ENCODE peak calls at places on chromosomes 7 and 10, in six cellular contexts. H, T, F, V, P and K are unnamed samples.

GRCh38 chr10:78388331-78389050 is 354.8 kb downstream of the RPS24 start:
- DNase-seq in H (no peak), P (no peak), F (no peak), V (no peak), T (no peak), K (no peak)

GRCh38 chr10:99870051-99870730 is 87.8 kb downstream of the ABCC2 start:
- DNase-seq in P (no peak), F (no peak), H (no peak), T (no peak), V (peak; percentile 60), K (no peak)

GRCh38 chr7:55877308-55877707 is 9.9 kb upstream of the ZNF713 start:
- DNase-seq in F (no peak), P (no peak), T (no peak), V (no peak), H (no peak), K (no peak)

GRCh38 chr10:59284111-59284975 is 78.0 kb downstream of the FAM13C start:
- DNase-seq in F (no peak), T (no peak), V (no peak), P (no peak), H (no peak), K (no peak)

GRCh38 chr10:92757066-92757716 is 67.4 kb downstream of the HHEX start:
- DNase-seq in T (peak; percentile 77), V (peak; percentile 17), F (peak; percentile 22), P (peak; percentile 80), H (peak; percentile 80), K (peak; percentile 86)

GRCh38 chr7:142873871-142874270 is 11.7 kb downstream of the TRPV6 start:
- DNase-seq in H (no peak), T (no peak), V (no peak), P (no peak), F (no peak), K (no peak)

GRCh38 chr7:106415433-106415832 is 130.7 kb upstream of the NAMPT start:
- DNase-seq in T (no peak), F (no peak), P (no peak), H (no peak), V (no peak), K (no peak)

GRCh38 chr10:28282341-28282740 is 20.5 kb downstream of the MPP7 start:
- DNase-seq in T (peak; percentile 68), V (no peak), F (no peak), H (no peak), P (no peak), K (no peak)

GRCh38 chr10:80511984-80512634 is 25.6 kb upstream of the SH2D4B start:
- DNase-seq in T (peak; percentile 21), P (no peak), V (no peak), F (no peak), H (no peak), K (no peak)

GRCh38 chr10:29461042-29461441 is 172.2 kb downstream of the LYZL1 start:
- DNase-seq in F (no peak), P (no peak), T (no peak), H (no peak), V (no peak), K (no peak)

GRCh38 chr7:116525913-116526857 is 1.3 kb downstream of the CAV1 start:
- DNase-seq in P (peak; percentile 57), V (peak; percentile 72), H (no peak), T (peak; percentile 81), F (peak; percentile 84), K (peak; percentile 82)

GRCh38 chr10:114491419-114491818 is 87.1 kb upstream of the AFAP1L2 start:
- DNase-seq in H (no peak), V (no peak), P (peak; percentile 68), F (no peak), T (no peak), K (no peak)

GRCh38 chr10:49177391-49178355 is 10.5 kb downstream of the TMEM273 start:
- DNase-seq in H (peak; percentile 80), F (no peak), T (peak; percentile 23), V (peak; percentile 67), P (no peak), K (peak; percentile 60)

GRCh38 chr10:69661414-69662172 is 31.5 kb downstream of the FAM241B start:
- DNase-seq in T (no peak), F (no peak), P (no peak), V (no peak), H (no peak), K (no peak)

GRCh38 chr10:126080879-126081331 is 184.5 kb downstream of the FANK1 start:
- DNase-seq in P (no peak), F (no peak), H (no peak), V (no peak), T (no peak), K (no peak)

GRCh38 chr10:72126184-72126871 is 38.0 kb upstream of the SPOCK2 start:
- DNase-seq in H (peak; percentile 56), V (no peak), P (no peak), T (peak; percentile 20), F (no peak), K (no peak)

GRCh38 chr10:115856580-115856979 is 416.4 kb downstream of the GFRA1 start:
- DNase-seq in P (no peak), H (no peak), V (no peak), T (no peak), F (no peak), K (no peak)

GRCh38 chr10:48605786-48606529 is 1.1 kb upstream of the ARHGAP22 start:
- DNase-seq in P (no peak), T (no peak), F (no peak), H (no peak), V (no peak), K (peak; percentile 2)

GRCh38 chr7:44491229-44491628 is 771 bp upstream of the NUDCD3 start:
- DNase-seq in F (no peak), H (no peak), T (no peak), P (no peak), V (no peak), K (no peak)

GRCh38 chr10:24851595-24851994 is 100.8 kb downstream of the PRTFDC1 start:
- DNase-seq in V (no peak), P (no peak), H (no peak), T (peak; percentile 20), F (no peak), K (no peak)

GRCh38 chr7:50164552-50165220 is 71.6 kb upstream of the ZPBP start:
- DNase-seq in H (no peak), F (no peak), P (no peak), V (no peak), T (no peak), K (no peak)

GRCh38 chr10:124632064-124632531 is 112.1 kb downstream of the FAM53B start:
- DNase-seq in P (peak; percentile 70), F (no peak), H (peak; percentile 57), T (no peak), V (peak; percentile 46), K (peak; percentile 71)

GRCh38 chr7:7426686-7427085 is 109.0 kb downstream of the COL28A1 start:
- DNase-seq in H (no peak), F (no peak), T (no peak), V (no peak), P (no peak), K (no peak)

GRCh38 chr7:131522325-131522920 is 34.0 kb downstream of the PODXL start:
- DNase-seq in T (no peak), V (no peak), P (no peak), H (no peak), F (no peak), K (no peak)

GRCh38 chr7:2734084-2734601 is 46.1 kb downstream of the AMZ1 start:
- DNase-seq in V (no peak), P (no peak), F (no peak), H (no peak), T (no peak), K (no peak)

GRCh38 chr7:123643495-123644428 is 11.9 kb upstream of the LMOD2 start:
- DNase-seq in T (peak; percentile 66), V (no peak), P (no peak), H (no peak), F (peak; percentile 45), K (peak; percentile 47)

GRCh38 chr7:154789404-154789803 is 213.5 kb downstream of the PAXIP1 start:
- DNase-seq in P (no peak), F (peak; percentile 51), T (peak; percentile 10), V (no peak), H (peak; percentile 87), K (no peak)

GRCh38 chr7:13988765-13989137 is 715 bp downstream of the ETV1 start:
- DNase-seq in F (peak; percentile 47), H (peak; percentile 46), V (no peak), P (peak; percentile 47), T (peak; percentile 80), K (peak; percentile 16)

GRCh38 chr10:132508497-132509443 is 28.8 kb upstream of the INPP5A start:
- DNase-seq in F (no peak), P (no peak), V (no peak), H (peak; percentile 23), T (no peak), K (peak; percentile 65)

GRCh38 chr7:104784678-104785077 is 229.3 kb upstream of the KMT2E start:
- DNase-seq in H (no peak), V (no peak), F (no peak), T (no peak), P (no peak), K (no peak)

GRCh38 chr10:68665841-68666240 is 55.2 kb upstream of the CCAR1 start:
- DNase-seq in F (no peak), H (no peak), T (no peak), V (no peak), P (no peak), K (no peak)

GRCh38 chr7:30411897-30412296 is 66.7 kb downstream of the NOD1 start:
- DNase-seq in V (no peak), H (no peak), P (no peak), T (no peak), F (no peak), K (no peak)

GRCh38 chr7:51268859-51269258 is 47.8 kb downstream of the COBL start:
- DNase-seq in P (no peak), F (no peak), T (no peak), H (no peak), V (no peak), K (no peak)